ENCODE peak calls at places on chromosomes 12 and 14, in ten cellular contexts. K is dorsolateral prefrontal cortex; O is tibial artery; J is fibroblast of lung; Z is mammary epithelial cell; I is ascending aorta; C is coronary artery; W is CD4-positive, alpha-beta T cell; X is right atrium auricular region; G is GM23338. H is an unnamed sample.

GRCh38 chr12:49930515-49931288 is 19.8 kb upstream of the AQP2 start:
- DNase-seq in K (no peak), X (no peak), J (peak), I (peak), W (no peak), O (no peak), Z (peak), G (no peak), C (no peak), H (peak)

GRCh38 chr12:51318846-51319570 is 5.0 kb downstream of the BIN2 start:
- DNase-seq in J (no peak), W (peak), X (no peak), C (no peak), K (no peak), O (peak), Z (no peak), I (no peak), G (no peak), H (no peak)

GRCh38 chr12:63795032-63795687 is 15.5 kb downstream of the RXYLT1 start:
- DNase-seq in G (peak), I (no peak), O (no peak), C (no peak), J (no peak), K (no peak), W (no peak), Z (no peak), X (no peak), H (no peak)

GRCh38 chr14:32678088-32678487 is 260.6 kb upstream of the NPAS3 start:
- DNase-seq in X (no peak), O (no peak), J (no peak), I (no peak), W (no peak), Z (no peak), K (no peak), G (no peak), C (no peak), H (no peak)

GRCh38 chr12:120168337-120168736 is 26.2 kb downstream of the GCN1 start:
- DNase-seq in I (no peak), J (no peak), Z (no peak), O (no peak), X (no peak), K (no peak), C (no peak), W (no peak), G (no peak), H (no peak)

GRCh38 chr14:86372402-86372801 is 842.5 kb downstream of the FLRT2 start:
- DNase-seq in O (no peak), W (no peak), Z (no peak), X (no peak), G (no peak), J (no peak), K (no peak), I (no peak), C (no peak), H (no peak)

GRCh38 chr12:32080435-32080834 is 26.2 kb upstream of the BICD1 start:
- DNase-seq in Z (no peak), K (peak), C (no peak), G (no peak), X (no peak), J (no peak), W (no peak), O (no peak), I (no peak), H (no peak)

GRCh38 chr12:2653461-2653965 is 141.3 kb upstream of the FKBP4 start:
- DNase-seq in G (no peak), X (no peak), W (no peak), K (no peak), J (no peak), I (peak), O (no peak), Z (no peak), C (peak), H (no peak)

GRCh38 chr12:20269352-20270067 is 98.8 kb upstream of the PDE3A start:
- DNase-seq in J (no peak), W (no peak), X (no peak), O (no peak), Z (no peak), K (no peak), I (no peak), C (no peak), G (no peak), H (no peak)

GRCh38 chr12:98644433-98644711 is 216 bp downstream of the IKBIP start:
- DNase-seq in X (no peak), J (no peak), C (no peak), I (no peak), W (no peak), K (peak), G (no peak), O (no peak), Z (peak), H (no peak)

GRCh38 chr12:118982308-118982707 is 967 bp downstream of the SRRM4 start:
- DNase-seq in Z (no peak), O (no peak), G (peak), J (no peak), C (no peak), X (no peak), W (no peak), K (no peak), I (no peak), H (no peak)

GRCh38 chr12:14238224-14238792 is 127.2 kb upstream of the ATF7IP start:
- DNase-seq in G (peak), W (no peak), C (no peak), Z (no peak), I (no peak), O (no peak), X (no peak), J (peak), K (no peak), H (no peak)
- TF ChIP-seq CTCF in G (peak), W (peak), C (peak), Z (peak), I (peak), O (peak), X (peak), J (peak), K (peak), H (no peak)

GRCh38 chr12:47732504-47732903 is 7.2 kb upstream of the ENDOU start:
- DNase-seq in J (no peak), I (no peak), W (no peak), Z (no peak), X (no peak), O (no peak), K (no peak), G (no peak), C (no peak), H (no peak)
- H3K27ac ChIP-seq in J (no peak), I (no peak), W (no peak), Z (no peak), X (no peak), O (no peak), K (peak), G (no peak), C (no peak), H (no peak)

GRCh38 chr12:104381721-104382480 is 74.8 kb upstream of the CHST11 start:
- DNase-seq in Z (peak), O (peak), K (peak), C (peak), I (peak), J (peak), G (peak), W (peak), X (peak), H (peak)
- TF ChIP-seq CTCF in Z (peak), O (peak), K (peak), C (peak), I (peak), J (peak), G (peak), W (peak), X (peak), H (peak)

GRCh38 chr14:61569783-61570182 is 125.5 kb upstream of the HIF1A start:
- DNase-seq in X (peak), K (no peak), C (no peak), Z (peak), I (peak), O (peak), W (peak), G (no peak), J (peak), H (peak)
- H3K27ac ChIP-seq in X (peak), K (no peak), C (peak), Z (peak), I (peak), O (peak), W (no peak), G (no peak), J (no peak), H (peak)

DNA sequence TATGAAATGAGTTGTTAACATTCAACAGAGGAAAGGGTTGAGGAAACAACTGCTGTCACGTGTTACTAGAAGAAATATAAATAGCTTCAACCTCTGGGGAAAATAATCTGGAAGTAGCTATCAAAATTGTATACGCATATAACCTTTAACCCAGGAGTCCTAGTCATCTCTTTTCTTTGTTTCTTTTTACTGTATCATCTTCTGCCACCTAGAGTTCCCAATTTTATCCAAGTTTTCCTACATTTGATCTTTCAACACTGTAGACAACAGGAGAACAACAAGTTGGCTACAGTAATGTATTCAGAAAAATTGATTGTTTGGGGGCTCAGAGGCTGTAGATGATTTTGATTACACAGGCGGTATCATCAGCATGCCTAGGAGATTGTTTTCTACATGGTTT is 453.7 kb downstream of the FSCB start:
- DNase-seq in J (no peak), O (no peak), W (no peak), K (no peak), Z (no peak), G (no peak), I (no peak), X (no peak), C (no peak), H (no peak)
- TF ChIP-seq CTCF in J (no peak), O (no peak), W (no peak), K (no peak), Z (no peak), G (no peak), I (no peak), X (no peak), C (no peak), H (no peak)

GRCh38 chr14:90275455-90275814 is 19.1 kb downstream of the PSMC1 start:
- DNase-seq in W (no peak), Z (no peak), G (no peak), J (no peak), X (no peak), K (no peak), I (no peak), O (no peak), C (no peak), H (no peak)
- H3K27ac ChIP-seq in W (no peak), Z (peak), G (no peak), J (peak), X (peak), K (peak), I (peak), O (peak), C (peak), H (peak)

GRCh38 chr14:92382677-92383076 is 59.7 kb downstream of the SLC24A4 start:
- DNase-seq in O (no peak), G (peak), K (no peak), I (no peak), C (no peak), W (no peak), X (no peak), Z (peak), J (no peak), H (peak)
- TF ChIP-seq CTCF in O (no peak), G (peak), K (peak), I (no peak), C (peak), W (no peak), X (peak), Z (peak), J (peak), H (no peak)

DNA sequence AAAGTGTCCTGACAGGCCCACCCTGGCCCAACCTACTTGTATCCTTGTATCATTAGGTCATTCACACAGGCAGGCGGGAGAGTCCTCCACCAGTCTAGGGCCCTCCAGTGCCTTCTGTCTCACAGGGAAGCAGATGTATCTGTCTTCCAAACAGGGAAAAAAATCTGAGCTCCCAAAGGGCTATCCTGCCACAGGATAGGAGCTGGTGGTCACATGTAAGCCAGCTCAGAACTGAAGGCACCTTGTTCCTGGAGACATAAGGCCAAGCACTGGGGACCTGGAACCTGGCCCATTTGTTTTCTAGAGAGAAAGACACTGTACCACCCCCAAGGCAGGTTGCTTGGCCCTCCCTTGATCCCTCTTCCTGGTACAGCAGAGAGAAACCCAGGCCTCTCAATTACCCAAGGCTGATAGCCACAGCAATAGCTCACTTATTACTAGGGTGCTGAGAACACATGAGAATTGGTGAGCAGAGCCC is 19.4 kb upstream of the PLEKHH1 start:
- DNase-seq in Z (no peak), G (no peak), W (no peak), J (no peak), I (no peak), C (no peak), K (peak), O (no peak), X (no peak), H (no peak)
- H3K27ac ChIP-seq in Z (no peak), G (no peak), W (peak), J (no peak), I (no peak), C (peak), K (peak), O (no peak), X (no peak), H (no peak)

DNA sequence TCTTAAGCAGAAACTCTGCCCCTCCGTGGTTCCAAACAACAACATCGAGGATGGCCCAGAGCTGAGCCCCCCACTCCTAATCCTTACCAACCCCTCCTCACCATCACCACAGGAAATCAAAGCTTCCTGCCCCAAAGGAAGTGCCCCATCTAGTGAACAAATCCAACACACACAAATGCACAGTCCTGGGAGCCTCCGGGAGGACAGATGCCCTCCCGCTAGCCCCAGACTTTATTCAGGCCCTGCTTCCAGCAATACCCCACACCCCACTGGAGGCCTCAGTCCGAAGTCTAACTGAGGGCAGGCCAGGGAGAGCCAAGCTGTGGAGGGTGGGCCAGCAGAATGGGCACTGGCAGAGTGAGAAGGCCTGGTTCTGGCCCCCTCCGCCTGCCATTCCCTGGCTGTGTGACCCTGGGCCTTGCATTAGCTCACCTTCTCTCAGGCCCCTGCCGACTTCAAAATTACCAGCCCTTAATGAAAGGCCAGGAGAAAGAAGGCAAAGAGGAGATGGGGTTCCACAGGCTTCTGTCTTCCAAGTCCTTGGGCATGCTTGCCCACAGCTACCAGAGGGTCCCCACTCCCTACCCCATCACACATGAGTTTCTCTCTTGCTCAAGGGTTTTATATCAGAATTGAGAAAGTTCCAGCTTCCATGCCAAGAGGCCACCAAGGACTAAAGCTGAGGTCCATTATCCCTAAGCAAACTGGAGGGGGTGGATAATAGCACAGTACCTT is 2.3 kb downstream of the HDAC7 start:
- DNase-seq in I (no peak), W (no peak), G (peak), Z (no peak), K (no peak), J (no peak), O (no peak), X (no peak), C (no peak), H (no peak)
- TF ChIP-seq CTCF in I (no peak), W (peak), G (peak), Z (no peak), K (peak), J (peak), O (no peak), X (peak), C (no peak), H (no peak)

DNA sequence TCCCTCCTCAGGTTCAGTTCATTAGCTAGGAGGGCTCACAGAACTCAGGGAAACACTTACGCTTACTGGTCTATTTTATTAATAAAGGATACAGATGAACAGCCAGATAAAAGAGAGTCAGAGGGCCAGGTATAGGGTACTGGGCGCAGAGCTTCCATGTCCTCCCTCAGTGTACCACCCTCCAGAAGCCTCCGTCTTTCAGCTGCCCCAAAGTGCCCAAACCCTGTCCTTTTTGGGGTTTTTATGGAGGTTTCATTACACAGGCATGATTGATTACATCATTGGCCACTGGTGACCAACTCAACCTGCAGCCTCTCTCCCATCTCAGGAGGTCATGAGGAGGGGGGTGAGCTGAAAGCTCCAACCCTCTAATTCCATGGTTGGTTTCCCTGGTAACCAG is 7.5 kb upstream of the SERPINA5 start:
- DNase-seq in O (peak), X (no peak), C (no peak), G (no peak), W (no peak), J (no peak), K (no peak), Z (no peak), I (no peak), H (no peak)
- H3K27ac ChIP-seq in O (no peak), X (no peak), C (no peak), G (no peak), W (no peak), J (no peak), K (no peak), Z (no peak), I (no peak), H (no peak)

H was measured in RWPE1.